ENCODE peak calls at places on chromosomes 1 and 21, in six cellular contexts. One of them, this sample, is unnamed.

GRCh38 chr1:209493584-209493983 is 89.9 kb upstream of the CAMK1G start:
- DNase-seq in heart left ventricle: no peak
- DNase-seq in astrocyte of the spinal cord: peak; percentile 7
- DNase-seq in HFFc6: no peak
- DNase-seq in activated T-cell treated with anti-CD3 and anti-CD28 coated beads for 1 hour: no peak
- DNase-seq in cardiac fibroblast: peak; percentile 11
- DNase-seq in this sample: no peak

GRCh38 chr21:37087188-37087587 is 14.1 kb downstream of the TTC3 start:
- DNase-seq in heart left ventricle: no peak
- DNase-seq in HFFc6: peak; percentile 54
- DNase-seq in cardiac fibroblast: peak; percentile 76
- DNase-seq in astrocyte of the spinal cord: peak; percentile 60
- DNase-seq in activated T-cell treated with anti-CD3 and anti-CD28 coated beads for 1 hour: no peak
- DNase-seq in this sample: no peak

GRCh38 chr1:65425697-65426096 is 5.2 kb downstream of the LEPR start:
- DNase-seq in cardiac fibroblast: peak; percentile 88
- DNase-seq in activated T-cell treated with anti-CD3 and anti-CD28 coated beads for 1 hour: no peak
- DNase-seq in astrocyte of the spinal cord: peak; percentile 83
- DNase-seq in heart left ventricle: no peak
- DNase-seq in HFFc6: peak; percentile 92
- DNase-seq in this sample: no peak

GRCh38 chr1:156468693-156469345 is 31.8 kb downstream of the MEF2D start:
- DNase-seq in astrocyte of the spinal cord: no peak
- DNase-seq in heart left ventricle: peak; percentile 27
- DNase-seq in HFFc6: peak; percentile 36
- DNase-seq in activated T-cell treated with anti-CD3 and anti-CD28 coated beads for 1 hour: no peak
- DNase-seq in cardiac fibroblast: no peak
- DNase-seq in this sample: no peak

GRCh38 chr1:43867946-43868740 is 65.5 kb upstream of the ARTN start:
- DNase-seq in cardiac fibroblast: peak; percentile 77
- DNase-seq in activated T-cell treated with anti-CD3 and anti-CD28 coated beads for 1 hour: no peak
- DNase-seq in astrocyte of the spinal cord: no peak
- DNase-seq in heart left ventricle: no peak
- DNase-seq in HFFc6: peak; percentile 25
- DNase-seq in this sample: no peak

GRCh38 chr1:160177231-160177630 is 13.1 kb upstream of the CASQ1 start:
- DNase-seq in cardiac fibroblast: no peak
- DNase-seq in heart left ventricle: no peak
- DNase-seq in activated T-cell treated with anti-CD3 and anti-CD28 coated beads for 1 hour: no peak
- DNase-seq in HFFc6: no peak
- DNase-seq in astrocyte of the spinal cord: no peak
- DNase-seq in this sample: no peak

GRCh38 chr1:226092955-226093354 is 30.4 kb downstream of the H3-3A start:
- DNase-seq in HFFc6: no peak
- DNase-seq in heart left ventricle: no peak
- DNase-seq in cardiac fibroblast: peak; percentile 51
- DNase-seq in activated T-cell treated with anti-CD3 and anti-CD28 coated beads for 1 hour: no peak
- DNase-seq in astrocyte of the spinal cord: no peak
- DNase-seq in this sample: no peak

GRCh38 chr1:19395678-19396192 is 83.6 kb downstream of the SLC66A1 start:
- DNase-seq in astrocyte of the spinal cord: peak; percentile 68
- DNase-seq in HFFc6: peak; percentile 94
- DNase-seq in heart left ventricle: no peak
- DNase-seq in cardiac fibroblast: no peak
- DNase-seq in activated T-cell treated with anti-CD3 and anti-CD28 coated beads for 1 hour: no peak
- DNase-seq in this sample: no peak

GRCh38 chr21:44800103-44800502 is 1.5 kb downstream of the UBE2G2 start:
- DNase-seq in cardiac fibroblast: peak; percentile 69
- DNase-seq in heart left ventricle: no peak
- DNase-seq in HFFc6: no peak
- DNase-seq in activated T-cell treated with anti-CD3 and anti-CD28 coated beads for 1 hour: no peak
- DNase-seq in astrocyte of the spinal cord: peak; percentile 42
- DNase-seq in this sample: no peak

GRCh38 chr1:183932412-183932811 is 105.1 kb downstream of the COLGALT2 start:
- DNase-seq in cardiac fibroblast: peak; percentile 92
- DNase-seq in HFFc6: peak; percentile 71
- DNase-seq in heart left ventricle: peak; percentile 91
- DNase-seq in astrocyte of the spinal cord: peak; percentile 87
- DNase-seq in activated T-cell treated with anti-CD3 and anti-CD28 coated beads for 1 hour: no peak
- DNase-seq in this sample: no peak

GRCh38 chr1:203327684-203328457 is 22.6 kb downstream of the BTG2 start:
- DNase-seq in HFFc6: no peak
- DNase-seq in heart left ventricle: no peak
- DNase-seq in astrocyte of the spinal cord: peak; percentile 49
- DNase-seq in activated T-cell treated with anti-CD3 and anti-CD28 coated beads for 1 hour: peak; percentile 54
- DNase-seq in cardiac fibroblast: peak; percentile 68
- DNase-seq in this sample: peak; percentile 78

GRCh38 chr1:115837762-115838421 is 3.0 kb downstream of the NHLH2 start:
- DNase-seq in heart left ventricle: no peak
- DNase-seq in cardiac fibroblast: no peak
- DNase-seq in astrocyte of the spinal cord: no peak
- DNase-seq in HFFc6: no peak
- DNase-seq in activated T-cell treated with anti-CD3 and anti-CD28 coated beads for 1 hour: no peak
- DNase-seq in this sample: no peak

GRCh38 chr1:108551157-108551862 is 8.6 kb upstream of the EEIG2 start:
- DNase-seq in heart left ventricle: no peak
- DNase-seq in activated T-cell treated with anti-CD3 and anti-CD28 coated beads for 1 hour: no peak
- DNase-seq in astrocyte of the spinal cord: no peak
- DNase-seq in HFFc6: no peak
- DNase-seq in cardiac fibroblast: no peak
- DNase-seq in this sample: no peak

GRCh38 chr1:92329356-92330129 is 30.7 kb downstream of the RPAP2 start:
- DNase-seq in HFFc6: peak; percentile 98
- DNase-seq in activated T-cell treated with anti-CD3 and anti-CD28 coated beads for 1 hour: no peak
- DNase-seq in cardiac fibroblast: no peak
- DNase-seq in heart left ventricle: no peak
- DNase-seq in astrocyte of the spinal cord: peak; percentile 84
- DNase-seq in this sample: no peak

GRCh38 chr21:45128613-45129226 is 54.3 kb downstream of the ADARB1 start:
- DNase-seq in cardiac fibroblast: peak; percentile 84
- DNase-seq in heart left ventricle: peak; percentile 88
- DNase-seq in astrocyte of the spinal cord: peak; percentile 72
- DNase-seq in HFFc6: peak; percentile 71
- DNase-seq in activated T-cell treated with anti-CD3 and anti-CD28 coated beads for 1 hour: peak; percentile 69
- DNase-seq in this sample: peak; percentile 62

GRCh38 chr1:45477646-45478045 is 13.3 kb downstream of the TESK2 start:
- DNase-seq in HFFc6: no peak
- DNase-seq in cardiac fibroblast: no peak
- DNase-seq in astrocyte of the spinal cord: no peak
- DNase-seq in activated T-cell treated with anti-CD3 and anti-CD28 coated beads for 1 hour: no peak
- DNase-seq in heart left ventricle: no peak
- DNase-seq in this sample: no peak

This sample was measured in memory B cell.